ENCODE peak calls at places on chromosomes 3 and 15, in seven cellular contexts. One of them, this sample, is unnamed.

GRCh38 chr3:195886181-195887141 is 21.9 kb downstream of the TNK2 start:
- DNase-seq in activated naive CD8-positive, alpha-beta T cell treated with anti-CD3 and anti-CD28 coated beads for 36 hours: no peak
- DNase-seq in NCI-H2081: no peak
- DNase-seq in stimulated activated CD4-positive, alpha-beta T cell treated with anti-CD3 and anti-CD28 coated beads, Interleukin-15, amount 100 ng/mL, for 24 hours: no peak
- DNase-seq in aorta: peak
- DNase-seq in dorsolateral prefrontal cortex: no peak
- DNase-seq in neural progenitor cell: no peak
- DNase-seq in this sample: no peak

GRCh38 chr15:89034305-89034704 is 54.0 kb upstream of the ABHD2 start:
- DNase-seq in NCI-H2081: no peak
- DNase-seq in activated naive CD8-positive, alpha-beta T cell treated with anti-CD3 and anti-CD28 coated beads for 36 hours: no peak
- DNase-seq in dorsolateral prefrontal cortex: no peak
- DNase-seq in stimulated activated CD4-positive, alpha-beta T cell treated with anti-CD3 and anti-CD28 coated beads, Interleukin-15, amount 100 ng/mL, for 24 hours: no peak
- DNase-seq in aorta: no peak
- DNase-seq in neural progenitor cell: no peak
- DNase-seq in this sample: no peak

GRCh38 chr15:36106640-36107335 is 472.6 kb upstream of the CDIN1 start:
- DNase-seq in activated naive CD8-positive, alpha-beta T cell treated with anti-CD3 and anti-CD28 coated beads for 36 hours: no peak
- DNase-seq in aorta: no peak
- DNase-seq in neural progenitor cell: no peak
- DNase-seq in dorsolateral prefrontal cortex: no peak
- DNase-seq in stimulated activated CD4-positive, alpha-beta T cell treated with anti-CD3 and anti-CD28 coated beads, Interleukin-15, amount 100 ng/mL, for 24 hours: no peak
- DNase-seq in NCI-H2081: no peak
- DNase-seq in this sample: no peak

GRCh38 chr3:78140274-78140673 is 1100.4 kb downstream of the ROBO2 start:
- DNase-seq in stimulated activated CD4-positive, alpha-beta T cell treated with anti-CD3 and anti-CD28 coated beads, Interleukin-15, amount 100 ng/mL, for 24 hours: no peak
- DNase-seq in neural progenitor cell: no peak
- DNase-seq in NCI-H2081: no peak
- DNase-seq in aorta: no peak
- DNase-seq in dorsolateral prefrontal cortex: no peak
- DNase-seq in activated naive CD8-positive, alpha-beta T cell treated with anti-CD3 and anti-CD28 coated beads for 36 hours: no peak
- DNase-seq in this sample: no peak

GRCh38 chr3:46397111-46397510 is 9.8 kb downstream of the CCR5AS start:
- DNase-seq in aorta: no peak
- DNase-seq in activated naive CD8-positive, alpha-beta T cell treated with anti-CD3 and anti-CD28 coated beads for 36 hours: no peak
- DNase-seq in stimulated activated CD4-positive, alpha-beta T cell treated with anti-CD3 and anti-CD28 coated beads, Interleukin-15, amount 100 ng/mL, for 24 hours: no peak
- DNase-seq in dorsolateral prefrontal cortex: no peak
- DNase-seq in NCI-H2081: no peak
- DNase-seq in neural progenitor cell: no peak
- DNase-seq in this sample: no peak

GRCh38 chr3:149179225-149179624 is 42.4 kb downstream of the CP start:
- DNase-seq in activated naive CD8-positive, alpha-beta T cell treated with anti-CD3 and anti-CD28 coated beads for 36 hours: no peak
- DNase-seq in dorsolateral prefrontal cortex: no peak
- DNase-seq in aorta: no peak
- DNase-seq in NCI-H2081: no peak
- DNase-seq in stimulated activated CD4-positive, alpha-beta T cell treated with anti-CD3 and anti-CD28 coated beads, Interleukin-15, amount 100 ng/mL, for 24 hours: no peak
- DNase-seq in neural progenitor cell: no peak
- DNase-seq in this sample: no peak

GRCh38 chr3:71397046-71397445 is 186.5 kb downstream of the FOXP1 start:
- DNase-seq in neural progenitor cell: peak
- DNase-seq in dorsolateral prefrontal cortex: no peak
- DNase-seq in aorta: no peak
- DNase-seq in activated naive CD8-positive, alpha-beta T cell treated with anti-CD3 and anti-CD28 coated beads for 36 hours: no peak
- DNase-seq in stimulated activated CD4-positive, alpha-beta T cell treated with anti-CD3 and anti-CD28 coated beads, Interleukin-15, amount 100 ng/mL, for 24 hours: peak
- DNase-seq in NCI-H2081: peak
- DNase-seq in this sample: no peak

GRCh38 chr3:112425382-112425781 is 73.9 kb downstream of the BTLA start:
- DNase-seq in NCI-H2081: no peak
- DNase-seq in stimulated activated CD4-positive, alpha-beta T cell treated with anti-CD3 and anti-CD28 coated beads, Interleukin-15, amount 100 ng/mL, for 24 hours: no peak
- DNase-seq in activated naive CD8-positive, alpha-beta T cell treated with anti-CD3 and anti-CD28 coated beads for 36 hours: no peak
- DNase-seq in dorsolateral prefrontal cortex: no peak
- DNase-seq in aorta: no peak
- DNase-seq in neural progenitor cell: no peak
- DNase-seq in this sample: no peak

GRCh38 chr3:141894524-141895176 is 18.2 kb downstream of the ATP1B3 start:
- DNase-seq in neural progenitor cell: no peak
- DNase-seq in NCI-H2081: no peak
- DNase-seq in activated naive CD8-positive, alpha-beta T cell treated with anti-CD3 and anti-CD28 coated beads for 36 hours: no peak
- DNase-seq in aorta: no peak
- DNase-seq in stimulated activated CD4-positive, alpha-beta T cell treated with anti-CD3 and anti-CD28 coated beads, Interleukin-15, amount 100 ng/mL, for 24 hours: no peak
- DNase-seq in dorsolateral prefrontal cortex: no peak
- DNase-seq in this sample: no peak

GRCh38 chr3:14765065-14765410 is 53.7 kb upstream of the FGD5 start:
- DNase-seq in dorsolateral prefrontal cortex: no peak
- DNase-seq in activated naive CD8-positive, alpha-beta T cell treated with anti-CD3 and anti-CD28 coated beads for 36 hours: no peak
- DNase-seq in aorta: no peak
- DNase-seq in NCI-H2081: no peak
- DNase-seq in stimulated activated CD4-positive, alpha-beta T cell treated with anti-CD3 and anti-CD28 coated beads, Interleukin-15, amount 100 ng/mL, for 24 hours: no peak
- DNase-seq in neural progenitor cell: no peak
- DNase-seq in this sample: no peak

GRCh38 chr15:71440479-71441071 is 325.3 kb downstream of the THSD4 start:
- DNase-seq in dorsolateral prefrontal cortex: no peak
- DNase-seq in neural progenitor cell: peak
- DNase-seq in activated naive CD8-positive, alpha-beta T cell treated with anti-CD3 and anti-CD28 coated beads for 36 hours: no peak
- DNase-seq in NCI-H2081: peak
- DNase-seq in aorta: no peak
- DNase-seq in stimulated activated CD4-positive, alpha-beta T cell treated with anti-CD3 and anti-CD28 coated beads, Interleukin-15, amount 100 ng/mL, for 24 hours: no peak
- DNase-seq in this sample: peak

GRCh38 chr15:73440571-73440970 is 2.4 kb upstream of the REC114 start:
- DNase-seq in neural progenitor cell: no peak
- DNase-seq in stimulated activated CD4-positive, alpha-beta T cell treated with anti-CD3 and anti-CD28 coated beads, Interleukin-15, amount 100 ng/mL, for 24 hours: no peak
- DNase-seq in dorsolateral prefrontal cortex: no peak
- DNase-seq in activated naive CD8-positive, alpha-beta T cell treated with anti-CD3 and anti-CD28 coated beads for 36 hours: no peak
- DNase-seq in aorta: no peak
- DNase-seq in NCI-H2081: no peak
- DNase-seq in this sample: no peak

GRCh38 chr3:4751057-4752051 is 227.9 kb upstream of the BHLHE40 start:
- DNase-seq in stimulated activated CD4-positive, alpha-beta T cell treated with anti-CD3 and anti-CD28 coated beads, Interleukin-15, amount 100 ng/mL, for 24 hours: no peak
- DNase-seq in neural progenitor cell: no peak
- DNase-seq in activated naive CD8-positive, alpha-beta T cell treated with anti-CD3 and anti-CD28 coated beads for 36 hours: no peak
- DNase-seq in NCI-H2081: no peak
- DNase-seq in dorsolateral prefrontal cortex: no peak
- DNase-seq in aorta: no peak
- DNase-seq in this sample: no peak

GRCh38 chr15:73804421-73804820 is 51.3 kb upstream of the INSYN1 start:
- DNase-seq in dorsolateral prefrontal cortex: no peak
- DNase-seq in NCI-H2081: peak
- DNase-seq in activated naive CD8-positive, alpha-beta T cell treated with anti-CD3 and anti-CD28 coated beads for 36 hours: no peak
- DNase-seq in aorta: no peak
- DNase-seq in neural progenitor cell: peak
- DNase-seq in stimulated activated CD4-positive, alpha-beta T cell treated with anti-CD3 and anti-CD28 coated beads, Interleukin-15, amount 100 ng/mL, for 24 hours: no peak
- DNase-seq in this sample: peak

GRCh38 chr15:92930776-92931175 is 30.7 kb downstream of the CHD2 start:
- DNase-seq in activated naive CD8-positive, alpha-beta T cell treated with anti-CD3 and anti-CD28 coated beads for 36 hours: no peak
- DNase-seq in NCI-H2081: no peak
- DNase-seq in stimulated activated CD4-positive, alpha-beta T cell treated with anti-CD3 and anti-CD28 coated beads, Interleukin-15, amount 100 ng/mL, for 24 hours: no peak
- DNase-seq in dorsolateral prefrontal cortex: no peak
- DNase-seq in neural progenitor cell: no peak
- DNase-seq in aorta: no peak
- DNase-seq in this sample: no peak

GRCh38 chr15:76059320-76060097 is at the start of gene TMEM266:
- DNase-seq in stimulated activated CD4-positive, alpha-beta T cell treated with anti-CD3 and anti-CD28 coated beads, Interleukin-15, amount 100 ng/mL, for 24 hours: peak
- DNase-seq in neural progenitor cell: peak
- DNase-seq in NCI-H2081: peak
- DNase-seq in activated naive CD8-positive, alpha-beta T cell treated with anti-CD3 and anti-CD28 coated beads for 36 hours: peak
- DNase-seq in aorta: no peak
- DNase-seq in dorsolateral prefrontal cortex: no peak
- DNase-seq in this sample: peak

GRCh38 chr15:71781965-71782265 is 28.4 kb upstream of the NR2E3 start:
- DNase-seq in stimulated activated CD4-positive, alpha-beta T cell treated with anti-CD3 and anti-CD28 coated beads, Interleukin-15, amount 100 ng/mL, for 24 hours: no peak
- DNase-seq in activated naive CD8-positive, alpha-beta T cell treated with anti-CD3 and anti-CD28 coated beads for 36 hours: no peak
- DNase-seq in aorta: no peak
- DNase-seq in NCI-H2081: no peak
- DNase-seq in dorsolateral prefrontal cortex: no peak
- DNase-seq in neural progenitor cell: no peak
- DNase-seq in this sample: no peak

GRCh38 chr3:56917337-56917697 is 115.6 kb upstream of the ARHGEF3 start:
- DNase-seq in NCI-H2081: no peak
- DNase-seq in neural progenitor cell: no peak
- DNase-seq in dorsolateral prefrontal cortex: no peak
- DNase-seq in activated naive CD8-positive, alpha-beta T cell treated with anti-CD3 and anti-CD28 coated beads for 36 hours: no peak
- DNase-seq in stimulated activated CD4-positive, alpha-beta T cell treated with anti-CD3 and anti-CD28 coated beads, Interleukin-15, amount 100 ng/mL, for 24 hours: no peak
- DNase-seq in aorta: no peak
- DNase-seq in this sample: no peak

GRCh38 chr15:29403778-29404177 is 134.2 kb upstream of the NSMCE3 start:
- DNase-seq in dorsolateral prefrontal cortex: no peak
- DNase-seq in aorta: no peak
- DNase-seq in neural progenitor cell: peak
- DNase-seq in activated naive CD8-positive, alpha-beta T cell treated with anti-CD3 and anti-CD28 coated beads for 36 hours: no peak
- DNase-seq in stimulated activated CD4-positive, alpha-beta T cell treated with anti-CD3 and anti-CD28 coated beads, Interleukin-15, amount 100 ng/mL, for 24 hours: no peak
- DNase-seq in NCI-H2081: no peak
- DNase-seq in this sample: peak

GRCh38 chr3:15097889-15098288 is 1.1 kb downstream of the RBSN start:
- DNase-seq in aorta: no peak
- DNase-seq in activated naive CD8-positive, alpha-beta T cell treated with anti-CD3 and anti-CD28 coated beads for 36 hours: peak
- DNase-seq in neural progenitor cell: no peak
- DNase-seq in stimulated activated CD4-positive, alpha-beta T cell treated with anti-CD3 and anti-CD28 coated beads, Interleukin-15, amount 100 ng/mL, for 24 hours: peak
- DNase-seq in dorsolateral prefrontal cortex: no peak
- DNase-seq in NCI-H2081: no peak
- DNase-seq in this sample: no peak

GRCh38 chr3:184336484-184337230 is 743 bp upstream of the FAM131A start:
- DNase-seq in neural progenitor cell: peak
- DNase-seq in dorsolateral prefrontal cortex: no peak
- DNase-seq in aorta: no peak
- DNase-seq in stimulated activated CD4-positive, alpha-beta T cell treated with anti-CD3 and anti-CD28 coated beads, Interleukin-15, amount 100 ng/mL, for 24 hours: no peak
- DNase-seq in NCI-H2081: peak
- DNase-seq in activated naive CD8-positive, alpha-beta T cell treated with anti-CD3 and anti-CD28 coated beads for 36 hours: peak
- DNase-seq in this sample: peak

GRCh38 chr15:77860101-77860691 is 217.3 kb downstream of the TBC1D2B start:
- DNase-seq in aorta: no peak
- DNase-seq in stimulated activated CD4-positive, alpha-beta T cell treated with anti-CD3 and anti-CD28 coated beads, Interleukin-15, amount 100 ng/mL, for 24 hours: no peak
- DNase-seq in NCI-H2081: no peak
- DNase-seq in neural progenitor cell: no peak
- DNase-seq in activated naive CD8-positive, alpha-beta T cell treated with anti-CD3 and anti-CD28 coated beads for 36 hours: no peak
- DNase-seq in dorsolateral prefrontal cortex: no peak
- DNase-seq in this sample: no peak

GRCh38 chr15:44246521-44247268 is 41.8 kb upstream of the GOLM2 start:
- DNase-seq in aorta: no peak
- DNase-seq in NCI-H2081: no peak
- DNase-seq in activated naive CD8-positive, alpha-beta T cell treated with anti-CD3 and anti-CD28 coated beads for 36 hours: no peak
- DNase-seq in neural progenitor cell: no peak
- DNase-seq in dorsolateral prefrontal cortex: no peak
- DNase-seq in stimulated activated CD4-positive, alpha-beta T cell treated with anti-CD3 and anti-CD28 coated beads, Interleukin-15, amount 100 ng/mL, for 24 hours: no peak
- DNase-seq in this sample: peak

GRCh38 chr15:31322486-31322885 is 4.1 kb upstream of the KLF13 start:
- DNase-seq in aorta: no peak
- DNase-seq in activated naive CD8-positive, alpha-beta T cell treated with anti-CD3 and anti-CD28 coated beads for 36 hours: no peak
- DNase-seq in neural progenitor cell: no peak
- DNase-seq in dorsolateral prefrontal cortex: no peak
- DNase-seq in stimulated activated CD4-positive, alpha-beta T cell treated with anti-CD3 and anti-CD28 coated beads, Interleukin-15, amount 100 ng/mL, for 24 hours: no peak
- DNase-seq in NCI-H2081: no peak
- DNase-seq in this sample: no peak

GRCh38 chr3:63046152-63046551 is 170.9 kb upstream of the CADPS start:
- DNase-seq in stimulated activated CD4-positive, alpha-beta T cell treated with anti-CD3 and anti-CD28 coated beads, Interleukin-15, amount 100 ng/mL, for 24 hours: no peak
- DNase-seq in aorta: no peak
- DNase-seq in NCI-H2081: no peak
- DNase-seq in dorsolateral prefrontal cortex: no peak
- DNase-seq in activated naive CD8-positive, alpha-beta T cell treated with anti-CD3 and anti-CD28 coated beads for 36 hours: no peak
- DNase-seq in neural progenitor cell: no peak
- DNase-seq in this sample: no peak

GRCh38 chr3:185488465-185488864 is 10.4 kb downstream of the TMEM41A start:
- DNase-seq in neural progenitor cell: no peak
- DNase-seq in stimulated activated CD4-positive, alpha-beta T cell treated with anti-CD3 and anti-CD28 coated beads, Interleukin-15, amount 100 ng/mL, for 24 hours: no peak
- DNase-seq in aorta: no peak
- DNase-seq in NCI-H2081: no peak
- DNase-seq in dorsolateral prefrontal cortex: no peak
- DNase-seq in activated naive CD8-positive, alpha-beta T cell treated with anti-CD3 and anti-CD28 coated beads for 36 hours: no peak
- DNase-seq in this sample: no peak

GRCh38 chr15:92410544-92410943 is 16.9 kb downstream of the ST8SIA2 start:
- DNase-seq in activated naive CD8-positive, alpha-beta T cell treated with anti-CD3 and anti-CD28 coated beads for 36 hours: no peak
- DNase-seq in neural progenitor cell: no peak
- DNase-seq in NCI-H2081: no peak
- DNase-seq in aorta: no peak
- DNase-seq in dorsolateral prefrontal cortex: no peak
- DNase-seq in stimulated activated CD4-positive, alpha-beta T cell treated with anti-CD3 and anti-CD28 coated beads, Interleukin-15, amount 100 ng/mL, for 24 hours: no peak
- DNase-seq in this sample: no peak

GRCh38 chr3:43256714-43257461 is 29.5 kb upstream of the SNRK start:
- DNase-seq in NCI-H2081: no peak
- DNase-seq in dorsolateral prefrontal cortex: no peak
- DNase-seq in activated naive CD8-positive, alpha-beta T cell treated with anti-CD3 and anti-CD28 coated beads for 36 hours: no peak
- DNase-seq in stimulated activated CD4-positive, alpha-beta T cell treated with anti-CD3 and anti-CD28 coated beads, Interleukin-15, amount 100 ng/mL, for 24 hours: no peak
- DNase-seq in neural progenitor cell: no peak
- DNase-seq in aorta: no peak
- DNase-seq in this sample: no peak

GRCh38 chr3:50355829-50356552 is 3.3 kb downstream of the TMEM115 start:
- DNase-seq in NCI-H2081: no peak
- DNase-seq in dorsolateral prefrontal cortex: no peak
- DNase-seq in neural progenitor cell: no peak
- DNase-seq in aorta: no peak
- DNase-seq in stimulated activated CD4-positive, alpha-beta T cell treated with anti-CD3 and anti-CD28 coated beads, Interleukin-15, amount 100 ng/mL, for 24 hours: no peak
- DNase-seq in activated naive CD8-positive, alpha-beta T cell treated with anti-CD3 and anti-CD28 coated beads for 36 hours: no peak
- DNase-seq in this sample: no peak

GRCh38 chr3:137944593-137944992 is 65.4 kb upstream of the CLDN18 start:
- DNase-seq in neural progenitor cell: no peak
- DNase-seq in activated naive CD8-positive, alpha-beta T cell treated with anti-CD3 and anti-CD28 coated beads for 36 hours: no peak
- DNase-seq in stimulated activated CD4-positive, alpha-beta T cell treated with anti-CD3 and anti-CD28 coated beads, Interleukin-15, amount 100 ng/mL, for 24 hours: no peak
- DNase-seq in aorta: no peak
- DNase-seq in NCI-H2081: no peak
- DNase-seq in dorsolateral prefrontal cortex: no peak
- DNase-seq in this sample: no peak